ENCODE peak calls at places on chromosomes 11 and 22, in four cellular contexts. One of them, this sample, is unnamed.

GRCh38 chr22:46974077-46974476 is 211.6 kb downstream of the TBC1D22A start:
- DNase-seq in Peyer's patch: no peak
- DNase-seq in IMR-90: no peak
- DNase-seq in HCT116: no peak
- DNase-seq in this sample: no peak

GRCh38 chr11:17683378-17684161 is 35.8 kb upstream of the MYOD1 start:
- DNase-seq in IMR-90: peak; percentile 66
- DNase-seq in HCT116: peak; percentile 57
- DNase-seq in Peyer's patch: no peak
- DNase-seq in this sample: no peak

GRCh38 chr11:31422703-31423102 is 53.0 kb downstream of the DNAJC24 start:
- DNase-seq in IMR-90: no peak
- DNase-seq in HCT116: no peak
- DNase-seq in Peyer's patch: no peak
- DNase-seq in this sample: no peak

GRCh38 chr22:41780714-41781507 is 19.6 kb upstream of the CCDC134 start:
- DNase-seq in HCT116: no peak
- DNase-seq in Peyer's patch: peak; percentile 96
- DNase-seq in IMR-90: peak; percentile 63
- DNase-seq in this sample: peak; percentile 34

GRCh38 chr11:65118097-65118837 is 766 bp upstream of the ZNHIT2 start:
- DNase-seq in Peyer's patch: no peak
- DNase-seq in HCT116: no peak
- DNase-seq in IMR-90: no peak
- DNase-seq in this sample: peak; percentile 55

GRCh38 chr22:23207786-23208325 is 27.5 kb downstream of the BCR start:
- DNase-seq in Peyer's patch: peak; percentile 52
- DNase-seq in IMR-90: no peak
- DNase-seq in HCT116: no peak
- DNase-seq in this sample: no peak

GRCh38 chr11:68430384-68430783 is 30.2 kb upstream of the PPP6R3 start:
- DNase-seq in HCT116: no peak
- DNase-seq in Peyer's patch: no peak
- DNase-seq in IMR-90: no peak
- DNase-seq in this sample: no peak

GRCh38 chr11:133817449-133817848 is 27.9 kb downstream of the SPATA19 start:
- DNase-seq in IMR-90: no peak
- DNase-seq in HCT116: no peak
- DNase-seq in Peyer's patch: no peak
- DNase-seq in this sample: no peak

GRCh38 chr11:91979775-91980174 is 244.8 kb upstream of the FAT3 start:
- DNase-seq in HCT116: no peak
- DNase-seq in IMR-90: no peak
- DNase-seq in Peyer's patch: no peak
- DNase-seq in this sample: no peak

GRCh38 chr22:26579331-26579886 is 10.5 kb downstream of the TPST2 start:
- DNase-seq in HCT116: no peak
- DNase-seq in IMR-90: no peak
- DNase-seq in Peyer's patch: peak; percentile 82
- DNase-seq in this sample: no peak

GRCh38 chr22:22047776-22048175 is 65.2 kb upstream of the TOP3B start:
- DNase-seq in IMR-90: no peak
- DNase-seq in HCT116: no peak
- DNase-seq in Peyer's patch: no peak
- DNase-seq in this sample: no peak

GRCh38 chr11:75492181-75492820 is 33.4 kb downstream of the GDPD5 start:
- DNase-seq in Peyer's patch: peak; percentile 59
- DNase-seq in IMR-90: peak; percentile 20
- DNase-seq in HCT116: no peak
- DNase-seq in this sample: no peak
- TF ChIP-seq POLR2A in Peyer's patch: no peak
- TF ChIP-seq POLR2A in IMR-90: no peak
- TF ChIP-seq POLR2A in HCT116: no peak
- TF ChIP-seq POLR2A in this sample: no peak

GRCh38 chr11:122108192-122108799 is 7.7 kb downstream of the BLID start:
- DNase-seq in HCT116: peak; percentile 57
- DNase-seq in Peyer's patch: no peak
- DNase-seq in IMR-90: peak; percentile 70
- DNase-seq in this sample: no peak

GRCh38 chr11:122107045-122107444 is 9.0 kb downstream of the BLID start:
- DNase-seq in IMR-90: no peak
- DNase-seq in HCT116: no peak
- DNase-seq in Peyer's patch: no peak
- DNase-seq in this sample: no peak

GRCh38 chr11:122108828-122109227 is 7.2 kb downstream of the BLID start:
- DNase-seq in Peyer's patch: no peak
- DNase-seq in HCT116: no peak
- DNase-seq in IMR-90: no peak
- DNase-seq in this sample: no peak

GRCh38 chr11:122105009-122105828 is 10.8 kb downstream of the BLID start:
- DNase-seq in HCT116: peak; percentile 32
- DNase-seq in IMR-90: no peak
- DNase-seq in Peyer's patch: no peak
- DNase-seq in this sample: no peak

GRCh38 chr11:122107566-122107965 is 8.4 kb downstream of the BLID start:
- DNase-seq in Peyer's patch: no peak
- DNase-seq in HCT116: no peak
- DNase-seq in IMR-90: no peak
- DNase-seq in this sample: no peak
- H3K4me1 ChIP-seq in Peyer's patch: no peaks in the 10 kb centered on the region
- H3K4me1 ChIP-seq in HCT116: peaks cover 94% of the 10 kb centered on the region
- H3K4me1 ChIP-seq in IMR-90: peaks cover 25% of the 10 kb centered on the region
- H3K4me1 ChIP-seq in this sample: peaks cover 1% of the 10 kb centered on the region

DNA sequence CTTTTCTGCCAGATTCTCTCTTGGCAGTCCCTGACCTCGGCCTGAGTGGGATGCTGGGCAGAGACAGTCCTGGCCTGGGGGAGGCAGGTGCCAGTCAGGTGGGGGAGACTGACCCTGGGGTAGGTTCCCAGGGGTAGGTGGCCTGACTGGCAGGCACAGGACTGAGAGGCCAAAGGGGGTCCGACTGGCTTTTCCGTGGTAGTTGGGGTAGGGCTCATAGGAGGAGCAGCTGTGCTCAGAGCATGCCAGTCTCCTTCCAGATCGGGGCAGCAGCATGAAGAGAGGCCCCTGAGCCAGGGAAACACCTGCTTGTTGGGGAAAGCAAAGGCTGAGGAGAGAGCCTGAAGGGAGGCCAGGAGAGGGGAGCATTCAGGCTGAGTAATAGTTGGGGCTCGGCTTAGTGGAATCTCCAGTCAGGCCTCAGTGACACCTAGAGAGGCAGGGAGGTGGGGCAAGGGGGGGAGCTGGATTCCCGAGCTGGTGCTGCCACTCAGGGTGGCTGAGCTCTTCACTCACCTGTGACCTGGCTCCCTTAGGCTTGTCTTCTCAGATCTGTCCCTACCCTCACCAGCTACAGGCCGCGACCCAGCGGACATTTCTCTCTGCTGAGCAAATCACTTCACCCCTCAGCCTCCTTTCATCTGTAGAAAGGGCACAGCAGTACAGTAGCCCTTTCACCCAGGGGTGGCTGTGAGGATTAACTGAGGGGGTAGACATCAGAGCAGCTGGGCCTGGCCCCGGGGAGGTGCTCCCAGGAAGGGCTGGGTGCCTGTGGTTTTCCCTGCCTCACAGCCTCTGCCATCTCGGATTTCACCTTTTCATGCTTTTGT is 26.2 kb downstream of the MCM5 start:
- DNase-seq in Peyer's patch: no peak
- DNase-seq in IMR-90: peak; percentile 38
- DNase-seq in HCT116: no peak
- DNase-seq in this sample: no peak
- TF ChIP-seq POLR2A in Peyer's patch: no peak
- TF ChIP-seq POLR2A in IMR-90: no peak
- TF ChIP-seq POLR2A in HCT116: no peak
- TF ChIP-seq POLR2A in this sample: no peak

GRCh38 chr11:20010861-20011225 is 149.4 kb downstream of the DBX1 start:
- DNase-seq in IMR-90: no peak
- DNase-seq in HCT116: no peak
- DNase-seq in Peyer's patch: no peak
- DNase-seq in this sample: no peak

GRCh38 chr11:20008870-20009644 is 151.2 kb downstream of the DBX1 start:
- DNase-seq in IMR-90: no peak
- DNase-seq in Peyer's patch: no peak
- DNase-seq in HCT116: no peak
- DNase-seq in this sample: no peak

GRCh38 chr11:20008190-20008801 is 152.0 kb downstream of the DBX1 start:
- DNase-seq in HCT116: no peak
- DNase-seq in Peyer's patch: no peak
- DNase-seq in IMR-90: no peak
- DNase-seq in this sample: no peak

GRCh38 chr11:20011294-20011951 is 148.9 kb downstream of the DBX1 start:
- DNase-seq in Peyer's patch: no peak
- DNase-seq in IMR-90: no peak
- DNase-seq in HCT116: no peak
- DNase-seq in this sample: no peak

GRCh38 chr11:20010106-20010860 is 150.0 kb downstream of the DBX1 start:
- DNase-seq in Peyer's patch: no peak
- DNase-seq in HCT116: no peak
- DNase-seq in IMR-90: no peak
- DNase-seq in this sample: no peak
- H3K4me1 ChIP-seq in Peyer's patch: no peaks in the 10 kb centered on the region
- H3K4me1 ChIP-seq in HCT116: no peaks in the 10 kb centered on the region
- H3K4me1 ChIP-seq in IMR-90: peaks cover 8% of the 10 kb centered on the region
- H3K4me1 ChIP-seq in this sample: peaks cover 11% of the 10 kb centered on the region

GRCh38 chr11:44095506-44096359 is at the start of gene EXT2:
- DNase-seq in HCT116: peak; percentile 49
- DNase-seq in Peyer's patch: peak; percentile 83
- DNase-seq in IMR-90: peak; percentile 76
- DNase-seq in this sample: peak; percentile 92
- TF ChIP-seq POLR2A in HCT116: peak; percentile 24
- TF ChIP-seq POLR2A in Peyer's patch: peak; percentile 66
- TF ChIP-seq POLR2A in IMR-90: no peak
- TF ChIP-seq POLR2A in this sample: peak; percentile 51